ENCODE peak calls at places on chromosomes 12 and 14, in ten cellular contexts. Z is CD8-positive, alpha-beta T cell; N is AG10803; I is activated B cell treated with CpG ODN at 0.5 μM for 24 hours; C is BJ; S is fibroblast of pulmonary artery; B is BE2C; G is transverse colon; M is nephron progenitor cell; O is astrocyte of the cerebellum. Q is an unnamed sample.

GRCh38 chr14:96508900-96509299 is 6.7 kb downstream of the PAPOLA start:
- DNase-seq in Z (no peak), N (no peak), I (no peak), C (no peak), S (peak), B (no peak), G (no peak), M (no peak), O (no peak), Q (no peak)

GRCh38 chr12:123132951-123133619 is 17.8 kb downstream of the PITPNM2 start:
- DNase-seq in Z (no peak), N (no peak), I (no peak), C (no peak), S (no peak), B (no peak), G (no peak), M (no peak), O (no peak), Q (no peak)

GRCh38 chr12:3520168-3520567 is 29.2 kb downstream of the PRMT8 start:
- DNase-seq in Z (no peak), N (no peak), I (no peak), C (no peak), S (no peak), B (peak), G (peak), M (no peak), O (no peak), Q (no peak)

GRCh38 chr14:92103363-92103762 is 3.0 kb downstream of the ATXN3 start:
- DNase-seq in Z (no peak), N (no peak), I (no peak), C (no peak), S (no peak), B (no peak), G (no peak), M (no peak), O (no peak), Q (no peak)

GRCh38 chr12:53623526-53623925 is 2.7 kb downstream of the ATF7 start:
- DNase-seq in Z (no peak), N (peak), I (no peak), C (no peak), S (peak), B (no peak), G (no peak), M (no peak), O (peak), Q (no peak)

GRCh38 chr12:123026094-123026853 is 45.8 kb downstream of the ARL6IP4 start:
- DNase-seq in Z (no peak), N (no peak), I (no peak), C (no peak), S (no peak), B (no peak), G (no peak), M (no peak), O (no peak), Q (no peak)

GRCh38 chr12:56520025-56520810 is 1.4 kb upstream of the RBMS2 start:
- DNase-seq in Z (no peak), N (peak), I (no peak), C (no peak), S (peak), B (no peak), G (no peak), M (no peak), O (no peak), Q (no peak)

GRCh38 chr12:52338241-52338960 is 17.2 kb upstream of the KRT83 start:
- DNase-seq in Z (no peak), N (no peak), I (no peak), C (no peak), S (no peak), B (no peak), G (no peak), M (no peak), O (no peak), Q (no peak)

GRCh38 chr12:120761581-120761980 is 36.0 kb downstream of the ACADS start:
- DNase-seq in Z (no peak), N (peak), I (no peak), C (no peak), S (peak), B (no peak), G (no peak), M (no peak), O (peak), Q (peak)

GRCh38 chr12:59484575-59484974 is 111.3 kb upstream of the SLC16A7 start:
- DNase-seq in Z (no peak), N (no peak), I (no peak), C (no peak), S (no peak), B (no peak), G (no peak), M (no peak), O (no peak), Q (no peak)

GRCh38 chr14:92726135-92726932 is 22.1 kb downstream of the LGMN start:
- DNase-seq in Z (peak), N (peak), I (no peak), C (no peak), S (peak), B (no peak), G (peak), M (no peak), O (peak), Q (peak)

GRCh38 chr14:39773387-39773786 is 341.2 kb upstream of the FBXO33 start:
- DNase-seq in Z (no peak), N (no peak), I (no peak), C (no peak), S (no peak), B (no peak), G (no peak), M (no peak), O (peak), Q (no peak)
- TF ChIP-seq CTCF in Z (no peak), N (no peak), I (no peak), C (no peak), S (no peak), B (no peak), G (no peak), M (no peak), O (no peak), Q (no peak)

GRCh38 chr12:116009805-116010204 is 267.7 kb downstream of the MED13L start:
- DNase-seq in Z (no peak), N (no peak), I (no peak), C (no peak), S (peak), B (no peak), G (no peak), M (no peak), O (no peak), Q (no peak)
- TF ChIP-seq CTCF in Z (peak), N (peak), I (no peak), C (peak), S (peak), B (peak), G (no peak), M (peak), O (peak), Q (peak)

DNA sequence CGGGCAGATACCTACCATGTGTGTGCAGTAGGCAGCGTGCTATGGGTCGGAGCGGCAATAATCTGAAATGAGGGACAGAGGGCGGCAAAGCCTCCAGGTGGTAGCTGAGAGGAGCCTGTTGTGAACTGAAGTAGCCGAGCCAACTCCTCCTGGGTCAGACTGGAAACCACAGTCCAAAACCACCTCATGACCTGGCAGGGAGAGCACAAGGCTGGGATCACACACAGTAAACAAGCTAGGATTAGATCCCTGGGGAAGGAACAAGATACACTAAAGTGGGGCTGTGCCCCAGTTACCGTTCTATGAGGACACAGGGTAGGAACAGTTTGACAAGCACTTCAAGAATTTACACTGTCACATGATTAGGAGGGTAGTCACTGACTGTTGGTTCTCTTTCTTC is 49.0 kb downstream of the AREL1 start:
- DNase-seq in Z (no peak), N (no peak), I (no peak), C (no peak), S (no peak), B (no peak), G (no peak), M (no peak), O (no peak), Q (no peak)
- TF ChIP-seq CTCF in Z (no peak), N (no peak), I (no peak), C (no peak), S (no peak), B (no peak), G (no peak), M (no peak), O (no peak), Q (no peak)

DNA sequence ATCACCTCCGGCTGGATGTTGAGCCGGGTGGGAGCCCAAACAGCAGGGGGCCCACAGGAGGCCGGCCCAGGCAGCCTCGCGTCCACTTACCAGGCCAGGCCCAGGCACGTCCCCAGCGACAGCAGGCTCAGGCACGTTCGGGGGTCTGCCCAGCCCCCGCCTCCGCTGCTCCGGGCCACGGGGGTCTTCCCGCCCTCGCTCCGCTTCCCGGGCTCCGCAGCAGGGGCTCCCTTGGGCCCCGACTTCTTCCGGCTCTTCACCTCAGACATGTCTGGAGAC is 216 bp downstream of the IKBIP start:
- DNase-seq in Z (no peak), N (no peak), I (no peak), C (no peak), S (no peak), B (peak), G (peak), M (no peak), O (no peak), Q (peak)
- TF ChIP-seq CTCF in Z (no peak), N (no peak), I (no peak), C (no peak), S (no peak), B (peak), G (no peak), M (no peak), O (peak), Q (peak)

GRCh38 chr14:68758301-68758700 is 34.6 kb downstream of the ZFP36L1 start:
- DNase-seq in Z (no peak), N (no peak), I (no peak), C (no peak), S (no peak), B (no peak), G (no peak), M (no peak), O (no peak), Q (no peak)

GRCh38 chr14:68756734-68757133 is 36.1 kb downstream of the ZFP36L1 start:
- DNase-seq in Z (no peak), N (no peak), I (no peak), C (no peak), S (no peak), B (no peak), G (no peak), M (no peak), O (no peak), Q (no peak)

GRCh38 chr14:68759017-68759569 is 33.8 kb downstream of the ZFP36L1 start:
- DNase-seq in Z (no peak), N (no peak), I (no peak), C (no peak), S (no peak), B (no peak), G (no peak), M (no peak), O (no peak), Q (no peak)

GRCh38 chr14:68756071-68756481 is 36.8 kb downstream of the ZFP36L1 start:
- DNase-seq in Z (no peak), N (peak), I (no peak), C (no peak), S (no peak), B (no peak), G (no peak), M (no peak), O (no peak), Q (no peak)

DNA sequence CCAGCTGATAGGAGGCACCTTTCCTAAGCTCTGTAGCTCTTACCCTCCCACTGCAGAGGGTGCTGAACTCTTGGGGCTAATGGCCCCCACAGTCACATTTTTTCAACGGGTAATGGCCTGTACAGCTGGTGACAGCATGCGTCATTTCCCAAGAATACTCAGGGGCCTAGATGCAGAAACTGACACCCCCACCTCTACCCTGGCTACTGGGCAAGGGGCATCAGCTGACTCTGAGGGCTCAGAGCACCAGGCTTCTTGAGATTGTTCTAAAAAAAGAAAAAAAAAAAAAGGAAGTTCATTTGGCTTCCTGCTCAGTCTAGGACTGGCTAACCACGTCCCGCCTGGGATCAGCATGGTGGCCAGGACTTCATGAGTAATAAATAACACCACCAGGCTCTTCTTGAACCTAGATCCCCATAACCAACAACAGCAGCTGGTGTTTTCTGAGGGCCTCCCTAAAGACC is 35.2 kb downstream of the ZFP36L1 start:
- DNase-seq in Z (no peak), N (peak), I (no peak), C (no peak), S (no peak), B (no peak), G (no peak), M (no peak), O (no peak), Q (no peak)
- TF ChIP-seq CTCF in Z (no peak), N (no peak), I (no peak), C (no peak), S (no peak), B (no peak), G (no peak), M (no peak), O (no peak), Q (no peak)